ENCODE peak calls at places on chromosomes 11 and 22, in eight cellular contexts. One of them, this sample, is unnamed.

GRCh38 chr11:48012051-48012391 is 31.7 kb downstream of the PTPRJ start:
- DNase-seq in ovary: no peak
- DNase-seq in NCI-H2081: no peak
- DNase-seq in caudate nucleus: no peak
- DNase-seq in NCI-H2171 treated with DMSO at 0.1 percent for 48 hours: no peak
- DNase-seq in pons: no peak
- DNase-seq in hypothalamus: no peak
- DNase-seq in NCI-H1105 treated with DMSO at 0.1 percent for 48 hours: no peak
- DNase-seq in this sample: no peak

GRCh38 chr11:121351089-121351488 is 58.5 kb downstream of the SC5D start:
- DNase-seq in ovary: no peak
- DNase-seq in NCI-H2171 treated with DMSO at 0.1 percent for 48 hours: peak; percentile 8
- DNase-seq in NCI-H1105 treated with DMSO at 0.1 percent for 48 hours: no peak
- DNase-seq in pons: no peak
- DNase-seq in hypothalamus: no peak
- DNase-seq in NCI-H2081: no peak
- DNase-seq in caudate nucleus: no peak
- DNase-seq in this sample: no peak

GRCh38 chr22:49951986-49952896 is 8.3 kb upstream of the PIM3 start:
- DNase-seq in ovary: no peak
- DNase-seq in NCI-H2171 treated with DMSO at 0.1 percent for 48 hours: no peak
- DNase-seq in caudate nucleus: no peak
- DNase-seq in NCI-H1105 treated with DMSO at 0.1 percent for 48 hours: no peak
- DNase-seq in NCI-H2081: no peak
- DNase-seq in pons: no peak
- DNase-seq in hypothalamus: no peak
- DNase-seq in this sample: no peak

GRCh38 chr22:35568751-35569725 is 28.4 kb downstream of the RASD2 start:
- DNase-seq in pons: no peak
- DNase-seq in NCI-H2081: no peak
- DNase-seq in NCI-H1105 treated with DMSO at 0.1 percent for 48 hours: no peak
- DNase-seq in hypothalamus: no peak
- DNase-seq in ovary: no peak
- DNase-seq in caudate nucleus: no peak
- DNase-seq in NCI-H2171 treated with DMSO at 0.1 percent for 48 hours: no peak
- DNase-seq in this sample: peak; percentile 7

GRCh38 chr11:19573666-19574065 is 139.0 kb upstream of the NAV2 start:
- DNase-seq in NCI-H2171 treated with DMSO at 0.1 percent for 48 hours: peak; percentile 1
- DNase-seq in hypothalamus: no peak
- DNase-seq in pons: no peak
- DNase-seq in NCI-H2081: peak; percentile 69
- DNase-seq in NCI-H1105 treated with DMSO at 0.1 percent for 48 hours: peak; percentile 38
- DNase-seq in ovary: no peak
- DNase-seq in caudate nucleus: no peak
- DNase-seq in this sample: no peak

GRCh38 chr11:1349074-1349931 is 39.9 kb upstream of the TOLLIP start:
- DNase-seq in NCI-H1105 treated with DMSO at 0.1 percent for 48 hours: no peak
- DNase-seq in hypothalamus: no peak
- DNase-seq in ovary: no peak
- DNase-seq in caudate nucleus: no peak
- DNase-seq in NCI-H2081: no peak
- DNase-seq in NCI-H2171 treated with DMSO at 0.1 percent for 48 hours: no peak
- DNase-seq in pons: no peak
- DNase-seq in this sample: no peak

GRCh38 chr11:61370349-61371005 is 8.3 kb downstream of the TMEM138 start:
- DNase-seq in ovary: no peak
- DNase-seq in hypothalamus: no peak
- DNase-seq in NCI-H2171 treated with DMSO at 0.1 percent for 48 hours: no peak
- DNase-seq in NCI-H2081: no peak
- DNase-seq in pons: no peak
- DNase-seq in NCI-H1105 treated with DMSO at 0.1 percent for 48 hours: no peak
- DNase-seq in caudate nucleus: no peak
- DNase-seq in this sample: no peak

GRCh38 chr11:19795082-19795481 is 82.4 kb downstream of the NAV2 start:
- DNase-seq in ovary: no peak
- DNase-seq in NCI-H2081: no peak
- DNase-seq in NCI-H1105 treated with DMSO at 0.1 percent for 48 hours: no peak
- DNase-seq in pons: no peak
- DNase-seq in caudate nucleus: no peak
- DNase-seq in NCI-H2171 treated with DMSO at 0.1 percent for 48 hours: no peak
- DNase-seq in hypothalamus: no peak
- DNase-seq in this sample: no peak

GRCh38 chr11:45860348-45860747 is 13.1 kb downstream of the CRY2 start:
- DNase-seq in ovary: no peak
- DNase-seq in NCI-H2171 treated with DMSO at 0.1 percent for 48 hours: no peak
- DNase-seq in NCI-H1105 treated with DMSO at 0.1 percent for 48 hours: no peak
- DNase-seq in hypothalamus: no peak
- DNase-seq in caudate nucleus: no peak
- DNase-seq in pons: no peak
- DNase-seq in NCI-H2081: no peak
- DNase-seq in this sample: no peak

GRCh38 chr22:28027453-28028448 is 108.7 kb upstream of the PITPNB start:
- DNase-seq in hypothalamus: no peak
- DNase-seq in pons: no peak
- DNase-seq in ovary: peak; percentile 56
- DNase-seq in NCI-H1105 treated with DMSO at 0.1 percent for 48 hours: no peak
- DNase-seq in caudate nucleus: no peak
- DNase-seq in NCI-H2081: no peak
- DNase-seq in NCI-H2171 treated with DMSO at 0.1 percent for 48 hours: no peak
- DNase-seq in this sample: no peak

GRCh38 chr22:35629406-35630234 is 12.5 kb upstream of the MB start:
- DNase-seq in hypothalamus: no peak
- DNase-seq in ovary: peak; percentile 84
- DNase-seq in NCI-H2081: no peak
- DNase-seq in caudate nucleus: no peak
- DNase-seq in NCI-H2171 treated with DMSO at 0.1 percent for 48 hours: no peak
- DNase-seq in pons: no peak
- DNase-seq in NCI-H1105 treated with DMSO at 0.1 percent for 48 hours: no peak
- DNase-seq in this sample: peak; percentile 89

GRCh38 chr11:78432058-78432515 is 14.5 kb upstream of the GAB2 start:
- DNase-seq in ovary: no peak
- DNase-seq in hypothalamus: no peak
- DNase-seq in NCI-H2081: peak; percentile 9
- DNase-seq in pons: no peak
- DNase-seq in NCI-H1105 treated with DMSO at 0.1 percent for 48 hours: no peak
- DNase-seq in caudate nucleus: no peak
- DNase-seq in NCI-H2171 treated with DMSO at 0.1 percent for 48 hours: peak; percentile 18
- DNase-seq in this sample: no peak

GRCh38 chr22:30636226-30637077 is 871 bp downstream of the SLC35E4 start:
- DNase-seq in NCI-H2171 treated with DMSO at 0.1 percent for 48 hours: no peak
- DNase-seq in NCI-H2081: no peak
- DNase-seq in hypothalamus: peak; percentile 49
- DNase-seq in pons: no peak
- DNase-seq in caudate nucleus: no peak
- DNase-seq in NCI-H1105 treated with DMSO at 0.1 percent for 48 hours: peak; percentile 22
- DNase-seq in ovary: peak; percentile 50
- DNase-seq in this sample: peak; percentile 58

GRCh38 chr11:17014321-17014773 is at the start of gene PLEKHA7:
- DNase-seq in caudate nucleus: no peak
- DNase-seq in ovary: peak; percentile 36
- DNase-seq in NCI-H1105 treated with DMSO at 0.1 percent for 48 hours: peak; percentile 34
- DNase-seq in pons: no peak
- DNase-seq in hypothalamus: no peak
- DNase-seq in NCI-H2171 treated with DMSO at 0.1 percent for 48 hours: no peak
- DNase-seq in NCI-H2081: no peak
- DNase-seq in this sample: peak; percentile 35

GRCh38 chr22:50467341-50467740 is 7.5 kb downstream of the SBF1 start:
- DNase-seq in hypothalamus: no peak
- DNase-seq in NCI-H1105 treated with DMSO at 0.1 percent for 48 hours: no peak
- DNase-seq in NCI-H2171 treated with DMSO at 0.1 percent for 48 hours: no peak
- DNase-seq in NCI-H2081: no peak
- DNase-seq in pons: no peak
- DNase-seq in ovary: no peak
- DNase-seq in caudate nucleus: no peak
- DNase-seq in this sample: no peak

GRCh38 chr11:119551726-119552510 is 128.9 kb upstream of the THY1 start:
- DNase-seq in NCI-H2171 treated with DMSO at 0.1 percent for 48 hours: no peak
- DNase-seq in NCI-H2081: no peak
- DNase-seq in hypothalamus: no peak
- DNase-seq in caudate nucleus: no peak
- DNase-seq in pons: no peak
- DNase-seq in ovary: no peak
- DNase-seq in NCI-H1105 treated with DMSO at 0.1 percent for 48 hours: no peak
- DNase-seq in this sample: no peak

GRCh38 chr11:2818503-2818902 is 67.1 kb downstream of the CDKN1C start:
- DNase-seq in NCI-H1105 treated with DMSO at 0.1 percent for 48 hours: no peak
- DNase-seq in caudate nucleus: no peak
- DNase-seq in pons: no peak
- DNase-seq in NCI-H2081: no peak
- DNase-seq in hypothalamus: no peak
- DNase-seq in NCI-H2171 treated with DMSO at 0.1 percent for 48 hours: no peak
- DNase-seq in ovary: no peak
- DNase-seq in this sample: no peak

GRCh38 chr22:23790819-23791736 is 4.3 kb downstream of the SMARCB1 start:
- DNase-seq in NCI-H2171 treated with DMSO at 0.1 percent for 48 hours: peak; percentile 15
- DNase-seq in pons: no peak
- DNase-seq in hypothalamus: no peak
- DNase-seq in caudate nucleus: no peak
- DNase-seq in NCI-H1105 treated with DMSO at 0.1 percent for 48 hours: no peak
- DNase-seq in ovary: peak; percentile 65
- DNase-seq in NCI-H2081: no peak
- DNase-seq in this sample: no peak

GRCh38 chr22:48434156-48434867 is 1393.4 kb downstream of the BRD1 start:
- DNase-seq in caudate nucleus: no peak
- DNase-seq in NCI-H2081: no peak
- DNase-seq in NCI-H1105 treated with DMSO at 0.1 percent for 48 hours: no peak
- DNase-seq in hypothalamus: no peak
- DNase-seq in ovary: no peak
- DNase-seq in NCI-H2171 treated with DMSO at 0.1 percent for 48 hours: no peak
- DNase-seq in pons: no peak
- DNase-seq in this sample: no peak

GRCh38 chr11:122424636-122425035 is 230.9 kb upstream of the UBASH3B start:
- DNase-seq in caudate nucleus: no peak
- DNase-seq in ovary: no peak
- DNase-seq in NCI-H1105 treated with DMSO at 0.1 percent for 48 hours: no peak
- DNase-seq in hypothalamus: no peak
- DNase-seq in pons: no peak
- DNase-seq in NCI-H2081: no peak
- DNase-seq in NCI-H2171 treated with DMSO at 0.1 percent for 48 hours: no peak
- DNase-seq in this sample: no peak

GRCh38 chr22:38110863-38111852 is 674 bp upstream of the BAIAP2L2 start:
- DNase-seq in hypothalamus: no peak
- DNase-seq in ovary: no peak
- DNase-seq in caudate nucleus: no peak
- DNase-seq in NCI-H2171 treated with DMSO at 0.1 percent for 48 hours: no peak
- DNase-seq in pons: no peak
- DNase-seq in NCI-H1105 treated with DMSO at 0.1 percent for 48 hours: no peak
- DNase-seq in NCI-H2081: no peak
- DNase-seq in this sample: peak; percentile 57

GRCh38 chr11:8006349-8006977 is 19.3 kb downstream of the EIF3F start:
- DNase-seq in NCI-H2081: peak; percentile 50
- DNase-seq in ovary: peak; percentile 41
- DNase-seq in hypothalamus: peak; percentile 19
- DNase-seq in caudate nucleus: peak; percentile 32
- DNase-seq in NCI-H1105 treated with DMSO at 0.1 percent for 48 hours: peak; percentile 64
- DNase-seq in pons: peak; percentile 79
- DNase-seq in NCI-H2171 treated with DMSO at 0.1 percent for 48 hours: peak; percentile 43
- DNase-seq in this sample: peak; percentile 64

GRCh38 chr11:64853709-64854108 is 9.3 kb upstream of the CDC42BPG start:
- DNase-seq in NCI-H1105 treated with DMSO at 0.1 percent for 48 hours: no peak
- DNase-seq in hypothalamus: no peak
- DNase-seq in NCI-H2081: no peak
- DNase-seq in caudate nucleus: no peak
- DNase-seq in NCI-H2171 treated with DMSO at 0.1 percent for 48 hours: no peak
- DNase-seq in ovary: no peak
- DNase-seq in pons: no peak
- DNase-seq in this sample: no peak

GRCh38 chr11:102476812-102477211 is 24.2 kb upstream of the TMEM123 start:
- DNase-seq in hypothalamus: no peak
- DNase-seq in NCI-H1105 treated with DMSO at 0.1 percent for 48 hours: peak; percentile 9
- DNase-seq in pons: no peak
- DNase-seq in NCI-H2171 treated with DMSO at 0.1 percent for 48 hours: no peak
- DNase-seq in NCI-H2081: peak; percentile 70
- DNase-seq in caudate nucleus: no peak
- DNase-seq in ovary: no peak
- DNase-seq in this sample: peak; percentile 37

GRCh38 chr11:59144096-59144495 is 1.4 kb downstream of the FAM111A start:
- DNase-seq in caudate nucleus: no peak
- DNase-seq in hypothalamus: no peak
- DNase-seq in NCI-H1105 treated with DMSO at 0.1 percent for 48 hours: no peak
- DNase-seq in NCI-H2081: no peak
- DNase-seq in NCI-H2171 treated with DMSO at 0.1 percent for 48 hours: no peak
- DNase-seq in pons: peak; percentile 35
- DNase-seq in ovary: no peak
- DNase-seq in this sample: no peak

GRCh38 chr11:18773104-18773503 is 18.5 kb downstream of the PTPN5 start:
- DNase-seq in NCI-H1105 treated with DMSO at 0.1 percent for 48 hours: no peak
- DNase-seq in pons: no peak
- DNase-seq in caudate nucleus: no peak
- DNase-seq in NCI-H2171 treated with DMSO at 0.1 percent for 48 hours: no peak
- DNase-seq in hypothalamus: no peak
- DNase-seq in NCI-H2081: no peak
- DNase-seq in ovary: no peak
- DNase-seq in this sample: no peak

GRCh38 chr22:21876486-21877176 is 9.2 kb upstream of the MAPK1 start:
- DNase-seq in ovary: no peak
- DNase-seq in NCI-H2081: no peak
- DNase-seq in hypothalamus: no peak
- DNase-seq in NCI-H1105 treated with DMSO at 0.1 percent for 48 hours: no peak
- DNase-seq in caudate nucleus: no peak
- DNase-seq in pons: no peak
- DNase-seq in NCI-H2171 treated with DMSO at 0.1 percent for 48 hours: no peak
- DNase-seq in this sample: no peak

GRCh38 chr11:12173111-12173510 is 62.7 kb downstream of the MICAL2 start:
- DNase-seq in hypothalamus: no peak
- DNase-seq in NCI-H2081: no peak
- DNase-seq in caudate nucleus: no peak
- DNase-seq in NCI-H1105 treated with DMSO at 0.1 percent for 48 hours: no peak
- DNase-seq in pons: no peak
- DNase-seq in ovary: no peak
- DNase-seq in NCI-H2171 treated with DMSO at 0.1 percent for 48 hours: no peak
- DNase-seq in this sample: no peak

GRCh38 chr22:35784633-35785032 is 67.0 kb downstream of the APOL5 start:
- DNase-seq in pons: no peak
- DNase-seq in NCI-H1105 treated with DMSO at 0.1 percent for 48 hours: no peak
- DNase-seq in ovary: no peak
- DNase-seq in NCI-H2081: no peak
- DNase-seq in NCI-H2171 treated with DMSO at 0.1 percent for 48 hours: no peak
- DNase-seq in caudate nucleus: no peak
- DNase-seq in hypothalamus: no peak
- DNase-seq in this sample: no peak

GRCh38 chr11:119615003-119615878 is 113.8 kb downstream of the NECTIN1 start:
- DNase-seq in pons: peak; percentile 91
- DNase-seq in NCI-H1105 treated with DMSO at 0.1 percent for 48 hours: no peak
- DNase-seq in NCI-H2081: no peak
- DNase-seq in NCI-H2171 treated with DMSO at 0.1 percent for 48 hours: no peak
- DNase-seq in hypothalamus: peak; percentile 49
- DNase-seq in ovary: no peak
- DNase-seq in caudate nucleus: peak; percentile 71
- DNase-seq in this sample: peak; percentile 45

GRCh38 chr11:72777755-72778278 is 16.0 kb downstream of the STARD10 start:
- DNase-seq in caudate nucleus: no peak
- DNase-seq in NCI-H2081: no peak
- DNase-seq in NCI-H1105 treated with DMSO at 0.1 percent for 48 hours: no peak
- DNase-seq in pons: no peak
- DNase-seq in hypothalamus: no peak
- DNase-seq in NCI-H2171 treated with DMSO at 0.1 percent for 48 hours: no peak
- DNase-seq in ovary: no peak
- DNase-seq in this sample: no peak

GRCh38 chr22:30968015-30968923 is at the start of gene MORC2:
- DNase-seq in NCI-H2171 treated with DMSO at 0.1 percent for 48 hours: peak; percentile 49
- DNase-seq in hypothalamus: peak; percentile 77
- DNase-seq in NCI-H2081: peak; percentile 71
- DNase-seq in ovary: no peak
- DNase-seq in caudate nucleus: peak; percentile 75
- DNase-seq in pons: peak; percentile 15
- DNase-seq in NCI-H1105 treated with DMSO at 0.1 percent for 48 hours: peak; percentile 59
- DNase-seq in this sample: peak; percentile 18

GRCh38 chr11:32418836-32419235 is 16.5 kb downstream of the WT1 start:
- DNase-seq in NCI-H2171 treated with DMSO at 0.1 percent for 48 hours: no peak
- DNase-seq in hypothalamus: no peak
- DNase-seq in NCI-H2081: no peak
- DNase-seq in NCI-H1105 treated with DMSO at 0.1 percent for 48 hours: no peak
- DNase-seq in caudate nucleus: no peak
- DNase-seq in ovary: no peak
- DNase-seq in pons: no peak
- DNase-seq in this sample: no peak

GRCh38 chr11:119839504-119840133 is 110.6 kb upstream of the NECTIN1 start:
- DNase-seq in NCI-H2081: peak; percentile 9
- DNase-seq in pons: no peak
- DNase-seq in NCI-H1105 treated with DMSO at 0.1 percent for 48 hours: no peak
- DNase-seq in ovary: no peak
- DNase-seq in caudate nucleus: no peak
- DNase-seq in NCI-H2171 treated with DMSO at 0.1 percent for 48 hours: no peak
- DNase-seq in hypothalamus: no peak
- DNase-seq in this sample: no peak